ENCODE peak calls at places on chromosomes 5 and 9, in ten cellular contexts. W is K562, C is A549, B is suprapubic skin, M is stomach, Z is ovary, H is transverse colon, Q is tibial nerve, N is H1, X is upper lobe of left lung. L is an unnamed sample.

GRCh38 chr5:83029912-83030311 is 47.3 kb downstream of the TMEM167A start:
- DNase-seq in X (no peak), Z (no peak), N (no peak), M (no peak), C (peak), W (peak), B (no peak), H (no peak), Q (no peak), L (no peak)

GRCh38 chr5:125151150-125151932 is 404.9 kb upstream of the ZNF608 start:
- DNase-seq in H (no peak), M (no peak), W (no peak), Z (no peak), N (no peak), C (no peak), B (no peak), Q (peak), X (no peak), L (no peak)

GRCh38 chr5:18000744-18001143 is 366.5 kb downstream of the TAF11L14 start:
- DNase-seq in Q (no peak), M (no peak), N (no peak), X (no peak), B (no peak), Z (no peak), H (no peak), C (no peak), W (no peak), L (no peak)

GRCh38 chr9:38355115-38355514 is 37.4 kb upstream of the ALDH1B1 start:
- DNase-seq in Q (no peak), N (no peak), B (peak), Z (no peak), M (no peak), C (no peak), X (no peak), W (no peak), H (no peak), L (no peak)

GRCh38 chr9:126055386-126055785 is 271.2 kb upstream of the MVB12B start:
- DNase-seq in X (no peak), M (no peak), C (no peak), N (no peak), B (no peak), Q (no peak), H (no peak), W (no peak), Z (no peak), L (peak)

GRCh38 chr9:72980183-72980582 is 27.3 kb upstream of the ALDH1A1 start:
- DNase-seq in B (no peak), Q (no peak), Z (no peak), W (no peak), N (no peak), X (no peak), C (no peak), H (no peak), M (no peak), L (no peak)

GRCh38 chr5:14266686-14267085 is 123.5 kb downstream of the TRIO start:
- DNase-seq in B (no peak), C (no peak), X (no peak), Q (no peak), H (no peak), N (no peak), Z (no peak), W (peak), M (no peak), L (no peak)

GRCh38 chr5:138942066-138942465 is 66.9 kb upstream of the LRRTM2 start:
- DNase-seq in C (no peak), B (no peak), M (no peak), H (no peak), W (no peak), X (no peak), Q (no peak), N (no peak), Z (no peak), L (no peak)

GRCh38 chr9:100167176-100167575 is 68.1 kb downstream of the INVS start:
- DNase-seq in H (no peak), X (no peak), N (no peak), C (no peak), W (no peak), Q (no peak), M (no peak), Z (no peak), B (no peak), L (no peak)

GRCh38 chr5:172902497-172903472 is 56.4 kb upstream of the RPL26L1 start:
- DNase-seq in X (peak), B (no peak), Z (peak), W (peak), M (peak), C (peak), Q (peak), N (no peak), H (peak), L (peak)

GRCh38 chr5:172899436-172899835 is 59.8 kb upstream of the RPL26L1 start:
- DNase-seq in Q (no peak), N (no peak), B (no peak), W (no peak), Z (no peak), C (no peak), M (no peak), X (no peak), H (no peak), L (no peak)

GRCh38 chr5:172901788-172902496 is 57.3 kb upstream of the RPL26L1 start:
- DNase-seq in W (no peak), C (peak), N (no peak), X (no peak), Q (no peak), B (no peak), Z (peak), H (no peak), M (no peak), L (peak)

GRCh38 chr5:172898513-172899369 is 60.5 kb upstream of the RPL26L1 start:
- DNase-seq in N (no peak), W (no peak), B (no peak), Q (no peak), H (no peak), C (no peak), X (no peak), Z (peak), M (no peak), L (no peak)

DNA sequence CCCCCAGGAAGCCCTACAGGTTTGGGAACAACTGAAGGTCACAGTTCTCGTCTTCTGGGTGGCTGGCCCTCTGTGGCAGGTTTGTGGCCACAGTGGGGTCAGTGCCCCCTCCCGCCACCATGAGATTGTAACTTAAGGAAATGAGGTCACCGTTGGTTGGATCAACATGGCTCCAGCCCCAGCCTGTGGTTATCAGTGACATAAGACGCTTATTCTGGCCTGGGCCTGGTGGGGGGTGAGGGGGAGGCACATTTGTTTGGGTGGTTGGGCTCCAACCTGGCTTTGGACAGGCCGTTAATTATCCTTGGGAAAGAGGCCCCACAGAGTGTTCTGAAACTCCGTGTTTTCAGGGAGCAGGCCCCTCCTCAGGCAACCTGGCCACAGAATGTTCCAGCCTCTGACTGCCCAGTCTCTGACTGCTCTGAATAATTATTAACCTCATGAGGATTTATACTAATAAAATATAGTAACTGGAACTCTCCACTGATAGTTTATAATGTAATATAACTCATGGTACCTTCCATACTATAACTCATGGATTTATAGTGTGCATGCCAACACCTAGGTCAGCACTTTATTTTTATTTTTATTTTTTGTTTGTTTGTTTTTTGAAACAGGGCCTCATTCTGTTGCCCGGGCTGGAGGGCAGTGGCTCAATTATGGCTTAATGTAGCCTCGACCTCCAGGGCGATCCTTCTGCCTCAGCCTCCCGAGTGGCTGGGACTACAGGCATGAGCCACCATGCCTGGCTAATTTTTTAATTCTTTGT is 58.0 kb upstream of the RPL26L1 start:
- DNase-seq in W (peak), N (no peak), X (no peak), C (peak), Q (no peak), H (peak), B (no peak), Z (peak), M (peak), L (peak)
- H3K27ac ChIP-seq in W (peak), N (no peak), X (peak), C (peak), Q (peak), H (peak), B (peak), Z (peak), M (peak), L (peak)

GRCh38 chr5:171848006-171848405 is 62.4 kb downstream of the SMIM23 start:
- DNase-seq in B (no peak), W (no peak), H (no peak), Z (no peak), M (no peak), X (no peak), N (no peak), Q (no peak), C (no peak), L (no peak)

GRCh38 chr5:171845040-171845439 is 59.4 kb downstream of the SMIM23 start:
- DNase-seq in N (no peak), Z (no peak), B (no peak), C (no peak), M (no peak), Q (no peak), W (no peak), H (no peak), X (no peak), L (no peak)

GRCh38 chr5:171848487-171848886 is 62.9 kb downstream of the SMIM23 start:
- DNase-seq in B (no peak), H (no peak), C (no peak), N (no peak), M (no peak), Z (no peak), W (no peak), X (peak), Q (no peak), L (no peak)

GRCh38 chr5:171845857-171846785 is 60.5 kb downstream of the SMIM23 start:
- DNase-seq in W (peak), X (no peak), Q (no peak), B (no peak), C (peak), M (no peak), H (no peak), Z (no peak), N (no peak), L (no peak)

DNA sequence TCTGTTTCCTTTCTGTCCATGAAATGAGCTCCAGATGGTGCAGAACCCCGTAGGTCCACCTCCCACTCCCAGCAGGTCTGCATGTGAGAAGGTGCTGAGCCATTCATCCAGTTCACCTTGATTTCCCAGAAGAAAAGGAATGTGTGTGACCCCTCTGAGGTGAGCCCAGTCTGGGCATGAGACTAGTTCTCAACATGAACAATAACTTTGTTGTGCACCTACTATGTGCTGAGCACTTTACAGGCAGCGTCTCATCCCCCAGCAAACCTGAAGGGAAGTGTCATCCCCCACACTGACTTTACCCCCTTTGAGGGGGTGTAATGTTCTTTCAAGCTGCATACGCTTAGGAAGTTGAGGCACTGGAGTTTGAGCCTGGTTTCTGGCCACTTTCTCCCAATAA is 61.4 kb downstream of the SMIM23 start:
- DNase-seq in Z (no peak), H (no peak), C (no peak), X (no peak), N (no peak), W (no peak), Q (no peak), B (no peak), M (no peak), L (no peak)
- TF ChIP-seq POLR2A in Z (no peak), H (no peak), C (no peak), X (no peak), N (no peak), W (no peak), Q (no peak), B (no peak), M (no peak), L (no peak)

GRCh38 chr9:136902259-136902821 is 16.0 kb downstream of the TRAF2 start:
- DNase-seq in H (peak), Z (no peak), B (no peak), M (peak), W (no peak), N (no peak), X (peak), Q (no peak), C (peak), L (peak)
- TF ChIP-seq EP300 in H (no peak), Z (no peak), B (no peak), M (no peak), W (no peak), N (no peak), X (no peak), Q (peak), C (peak), L (no peak)

GRCh38 chr9:113516840-113517577 is 53.5 kb downstream of the RGS3 start:
- DNase-seq in Z (no peak), X (no peak), C (no peak), W (no peak), Q (no peak), N (no peak), B (no peak), H (peak), M (peak), L (no peak)
- H3K27ac ChIP-seq in Z (no peak), X (peak), C (peak), W (no peak), Q (no peak), N (no peak), B (no peak), H (peak), M (peak), L (peak)

DNA sequence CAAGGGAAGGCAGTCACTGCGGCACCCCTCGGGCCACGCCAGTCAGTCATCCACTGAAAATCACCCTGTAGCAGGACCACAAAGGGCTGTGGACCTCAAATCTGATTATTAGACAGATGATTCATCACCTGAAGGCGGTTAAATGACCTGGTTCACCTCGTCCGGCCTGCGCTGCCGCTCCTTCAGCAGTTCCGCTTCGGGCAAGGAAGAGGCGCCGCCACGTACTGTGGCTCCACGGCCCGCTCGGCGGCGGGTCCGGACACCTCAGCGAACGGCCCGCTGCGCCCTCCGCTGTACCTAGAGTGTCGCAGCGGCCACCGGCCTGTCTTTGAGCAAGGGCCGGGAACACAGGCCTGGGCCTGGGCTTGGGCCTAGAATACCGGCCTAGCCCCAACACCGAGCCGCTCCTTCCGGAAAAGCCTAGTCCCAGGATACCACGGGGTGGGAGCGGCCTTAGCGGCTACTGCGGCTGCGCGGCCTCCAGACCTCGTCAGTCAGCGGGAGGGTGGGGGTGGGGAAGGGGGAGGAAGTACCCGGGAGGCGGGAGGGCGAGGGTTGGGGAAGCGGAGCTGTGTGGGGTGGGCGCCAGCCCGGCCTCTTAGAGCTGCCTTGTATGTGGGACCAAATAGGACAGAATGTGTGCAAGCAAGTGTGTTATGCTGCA is at the start of gene KLHL9:
- DNase-seq in B (peak), H (peak), X (peak), Z (peak), N (peak), W (no peak), C (peak), M (peak), Q (peak), L (peak)
- TF ChIP-seq POLR2A in B (no peak), H (peak), X (peak), Z (peak), N (no peak), W (no peak), C (peak), M (no peak), Q (peak), L (peak)

GRCh38 chr5:10705736-10706135 is 55.3 kb downstream of the DAP start:
- DNase-seq in M (no peak), X (no peak), N (no peak), H (no peak), Z (no peak), Q (no peak), B (no peak), W (no peak), C (no peak), L (no peak)

GRCh38 chr5:10702911-10703491 is 58.0 kb downstream of the DAP start:
- DNase-seq in X (peak), H (no peak), M (no peak), B (no peak), N (no peak), Z (no peak), Q (no peak), C (no peak), W (peak), L (no peak)

GRCh38 chr5:10703676-10704075 is 57.4 kb downstream of the DAP start:
- DNase-seq in X (peak), B (no peak), W (no peak), M (peak), H (peak), N (no peak), C (no peak), Z (peak), Q (no peak), L (no peak)

GRCh38 chr5:10706326-10706725 is 54.7 kb downstream of the DAP start:
- DNase-seq in M (no peak), N (no peak), Z (no peak), X (no peak), W (no peak), Q (no peak), B (no peak), C (no peak), H (no peak), L (no peak)

GRCh38 chr5:10704949-10705621 is 55.9 kb downstream of the DAP start:
- DNase-seq in X (no peak), N (no peak), H (no peak), Z (no peak), Q (no peak), W (peak), M (no peak), C (no peak), B (no peak), L (no peak)
- TF ChIP-seq EP300 in X (no peak), N (no peak), H (no peak), Z (no peak), Q (no peak), W (no peak), M (no peak), C (no peak), B (no peak), L (no peak)

DNA sequence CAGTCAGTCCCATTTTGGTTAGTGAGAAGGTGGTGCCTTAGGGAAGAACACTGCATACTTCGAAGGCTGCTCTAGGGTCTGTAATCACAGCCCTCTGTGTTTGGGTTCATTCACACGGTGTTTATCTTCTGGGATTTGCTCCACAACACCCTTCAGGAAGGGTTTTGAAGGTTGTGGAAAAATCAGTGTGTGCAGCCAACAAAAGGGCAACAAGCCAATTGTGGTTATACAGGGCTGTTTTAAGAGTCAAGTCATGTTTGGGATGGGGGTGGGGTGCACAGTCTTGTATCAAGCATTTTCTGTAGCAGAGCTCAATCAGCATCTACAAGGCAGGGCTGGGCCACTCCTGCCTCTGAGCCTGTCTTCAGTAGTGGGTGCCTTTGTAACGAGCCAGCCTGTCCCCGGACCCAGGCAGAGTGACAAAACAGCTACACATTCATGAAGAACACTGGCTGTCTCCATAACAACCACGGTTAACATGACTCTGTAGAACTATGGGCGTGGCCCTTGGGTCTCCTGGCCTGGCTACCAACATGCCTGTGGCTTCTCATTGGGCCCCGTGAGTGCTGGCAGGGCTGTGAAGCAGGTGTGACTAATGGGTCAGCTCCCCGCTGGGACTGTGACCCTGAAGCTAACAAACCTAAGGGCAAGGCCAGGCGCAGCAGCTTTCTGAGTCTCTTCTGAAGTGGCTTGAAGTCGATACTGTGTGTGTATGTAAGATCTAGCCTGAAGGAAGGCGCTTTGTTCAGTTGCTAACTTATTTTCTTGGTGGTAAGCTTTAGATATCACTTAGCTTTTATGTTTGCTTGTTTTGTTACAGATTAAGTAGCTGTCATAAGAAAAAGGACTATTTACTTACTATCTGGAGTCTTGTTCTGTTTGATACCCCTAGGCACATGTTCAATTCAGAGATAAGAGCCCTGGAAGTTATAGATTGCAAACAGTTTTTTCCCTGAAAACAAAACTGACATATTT is 27.9 kb upstream of the GOLM1 start:
- DNase-seq in N (peak), H (peak), Z (peak), M (peak), X (no peak), W (peak), Q (peak), B (no peak), C (peak), L (no peak)
- H3K27ac ChIP-seq in N (peak), H (peak), Z (no peak), M (peak), X (no peak), W (no peak), Q (peak), B (peak), C (peak), L (no peak)

DNA sequence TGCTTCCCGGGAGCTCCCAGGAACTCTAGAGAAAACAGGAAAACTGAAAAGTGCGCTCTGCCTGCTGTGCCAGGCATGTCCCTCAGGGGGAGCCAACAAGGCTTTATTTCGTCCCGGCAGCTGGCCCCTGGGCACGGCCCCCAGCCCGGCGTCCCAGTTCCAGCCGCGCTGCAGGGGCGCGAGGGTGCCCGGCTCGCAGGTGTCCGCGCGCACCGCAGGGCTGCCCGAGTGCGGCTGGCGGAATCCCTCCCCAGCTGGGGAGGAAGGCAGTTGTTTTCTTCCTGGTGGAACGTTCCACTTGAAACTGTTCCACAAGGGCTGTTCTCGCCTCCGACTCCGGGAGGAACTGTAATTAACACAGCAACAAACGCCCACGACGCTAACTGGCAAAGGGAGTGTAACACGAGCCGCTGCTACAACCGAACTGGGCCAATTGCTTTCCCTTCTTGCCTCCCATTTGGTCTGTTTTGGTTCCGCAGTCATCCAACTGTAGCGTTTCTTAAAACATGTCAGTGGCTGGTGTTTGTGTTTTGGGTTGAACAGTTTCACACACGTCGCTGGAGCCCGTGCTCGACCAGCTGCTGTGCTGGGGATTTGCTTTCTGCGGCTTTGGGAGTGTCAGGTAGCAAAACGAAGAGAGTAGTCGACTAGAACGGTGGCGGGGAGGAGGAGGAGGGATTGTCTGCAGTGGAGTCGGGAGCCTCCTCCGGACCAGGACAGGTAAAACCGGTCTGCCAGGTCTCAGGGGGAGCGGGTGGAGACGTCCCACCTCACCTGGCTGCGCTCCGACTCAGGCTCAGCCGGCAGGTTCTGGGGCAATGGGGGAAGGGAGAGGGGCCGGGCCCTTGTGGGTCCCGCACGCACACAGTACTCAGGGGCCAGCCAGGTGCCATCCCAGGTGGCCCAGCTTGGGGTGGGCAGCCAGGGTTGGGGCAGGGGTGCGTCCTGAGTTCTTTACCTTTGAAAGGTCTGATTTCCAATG is 131.6 kb upstream of the NIPBL start:
- DNase-seq in X (peak), M (peak), W (peak), H (peak), Q (peak), B (peak), N (peak), C (peak), Z (peak), L (peak)
- TF ChIP-seq POLR2A in X (peak), M (no peak), W (no peak), H (peak), Q (no peak), B (no peak), N (peak), C (no peak), Z (no peak), L (no peak)

L was measured in sigmoid colon.